ENCODE peak calls at places on chromosomes 12 and 14, in five cellular contexts. Z is HCT116, L is HepG2, I is upper lobe of right lung, V is psoas muscle. E is an unnamed sample.

GRCh38 chr12:103441437-103442186 is 54.2 kb downstream of the C12orf42 start:
- ATAC-seq in Z (no peak), L (no peak), I (no peak), V (no peak), E (no peak)

GRCh38 chr12:71440393-71441349 is 1.1 kb downstream of the LGR5 start:
- ATAC-seq in Z (peak), L (peak), I (peak), V (no peak), E (no peak)

GRCh38 chr12:40117818-40118217 is 11.9 kb upstream of the SLC2A13 start:
- ATAC-seq in Z (no peak), L (no peak), I (no peak), V (no peak), E (no peak)

GRCh38 chr14:75876526-75876925 is 105.3 kb downstream of the TGFB3 start:
- ATAC-seq in Z (no peak), L (no peak), I (no peak), V (no peak), E (peak)

GRCh38 chr14:89986475-89986874 is 30.7 kb downstream of the TDP1 start:
- ATAC-seq in Z (no peak), L (no peak), I (no peak), V (no peak), E (no peak)

GRCh38 chr12:14920475-14921126 is 17.7 kb downstream of the ERP27 start:
- ATAC-seq in Z (no peak), L (no peak), I (no peak), V (no peak), E (no peak)

GRCh38 chr14:61642246-61642982 is 52.9 kb upstream of the HIF1A start:
- ATAC-seq in Z (no peak), L (no peak), I (no peak), V (no peak), E (no peak)

GRCh38 chr14:28766505-28767238 is at the start of gene FOXG1:
- ATAC-seq in Z (no peak), L (no peak), I (no peak), V (peak), E (peak)

GRCh38 chr12:99521664-99522063 is 125.9 kb upstream of the GARIN6 start:
- ATAC-seq in Z (no peak), L (no peak), I (no peak), V (no peak), E (no peak)

GRCh38 chr12:117105902-117106301 is 6.7 kb upstream of the TESC start:
- ATAC-seq in Z (peak), L (no peak), I (peak), V (no peak), E (no peak)

GRCh38 chr14:104682107-104682593 is 7.3 kb upstream of the INF2 start:
- ATAC-seq in Z (no peak), L (no peak), I (no peak), V (no peak), E (no peak)

GRCh38 chr14:93693914-93694313 is 94.4 kb downstream of the PRIMA1 start:
- ATAC-seq in Z (no peak), L (no peak), I (no peak), V (no peak), E (no peak)

GRCh38 chr14:31408421-31408820 is 11.9 kb downstream of the HEATR5A start:
- ATAC-seq in Z (no peak), L (no peak), I (no peak), V (no peak), E (no peak)

GRCh38 chr14:95531473-95531872 is 3.4 kb upstream of the GLRX5 start:
- ATAC-seq in Z (no peak), L (no peak), I (no peak), V (no peak), E (no peak)

GRCh38 chr12:23290627-23291330 is 658.7 kb downstream of the SOX5 start:
- ATAC-seq in Z (no peak), L (no peak), I (no peak), V (no peak), E (no peak)

GRCh38 chr14:50110323-50111037 is 5.9 kb downstream of the VCPKMT start:
- ATAC-seq in Z (no peak), L (no peak), I (no peak), V (no peak), E (no peak)

GRCh38 chr14:24032727-24033418 is 18.9 kb upstream of the CARMIL3 start:
- ATAC-seq in Z (no peak), L (no peak), I (no peak), V (peak), E (peak)

GRCh38 chr14:69619007-69619406 is 7.6 kb downstream of the SUSD6 start:
- ATAC-seq in Z (no peak), L (no peak), I (no peak), V (no peak), E (no peak)

GRCh38 chr12:64147011-64147671 is 75.0 kb downstream of the KICS2 start:
- ATAC-seq in Z (no peak), L (no peak), I (no peak), V (no peak), E (no peak)

GRCh38 chr14:89963288-89963978 is 7.7 kb downstream of the TDP1 start:
- ATAC-seq in Z (no peak), L (no peak), I (peak), V (no peak), E (no peak)

GRCh38 chr12:61781021-61781581 is 479.1 kb upstream of the USP15 start:
- ATAC-seq in Z (no peak), L (no peak), I (no peak), V (no peak), E (no peak)

GRCh38 chr14:105420976-105421674 is 1.5 kb downstream of the MTA1 start:
- ATAC-seq in Z (no peak), L (peak), I (no peak), V (peak), E (no peak)

GRCh38 chr12:12882288-12882687 is 9.1 kb upstream of the GPRC5A start:
- ATAC-seq in Z (peak), L (no peak), I (no peak), V (no peak), E (no peak)

GRCh38 chr12:131030472-131031328 is 77.0 kb downstream of the ADGRD1 start:
- ATAC-seq in Z (no peak), L (peak), I (no peak), V (no peak), E (no peak)

GRCh38 chr14:90630407-90630806 is 185.8 kb downstream of the TTC7B start:
- ATAC-seq in Z (no peak), L (no peak), I (peak), V (no peak), E (no peak)

GRCh38 chr14:93712079-93712837 is 76.0 kb downstream of the PRIMA1 start:
- ATAC-seq in Z (no peak), L (no peak), I (no peak), V (no peak), E (no peak)

GRCh38 chr12:105803292-105803691 is 335.5 kb downstream of the NUAK1 start:
- ATAC-seq in Z (no peak), L (no peak), I (no peak), V (no peak), E (no peak)

GRCh38 chr12:10392394-10392930 is 2.6 kb upstream of the KLRK1 start:
- ATAC-seq in Z (peak), L (no peak), I (peak), V (peak), E (peak)

GRCh38 chr12:90075685-90076084 is 367.0 kb upstream of the ATP2B1 start:
- ATAC-seq in Z (no peak), L (no peak), I (no peak), V (no peak), E (no peak)

GRCh38 chr14:80714489-80714888 is 227.0 kb downstream of the CEP128 start:
- ATAC-seq in Z (no peak), L (no peak), I (no peak), V (no peak), E (no peak)

DNA sequence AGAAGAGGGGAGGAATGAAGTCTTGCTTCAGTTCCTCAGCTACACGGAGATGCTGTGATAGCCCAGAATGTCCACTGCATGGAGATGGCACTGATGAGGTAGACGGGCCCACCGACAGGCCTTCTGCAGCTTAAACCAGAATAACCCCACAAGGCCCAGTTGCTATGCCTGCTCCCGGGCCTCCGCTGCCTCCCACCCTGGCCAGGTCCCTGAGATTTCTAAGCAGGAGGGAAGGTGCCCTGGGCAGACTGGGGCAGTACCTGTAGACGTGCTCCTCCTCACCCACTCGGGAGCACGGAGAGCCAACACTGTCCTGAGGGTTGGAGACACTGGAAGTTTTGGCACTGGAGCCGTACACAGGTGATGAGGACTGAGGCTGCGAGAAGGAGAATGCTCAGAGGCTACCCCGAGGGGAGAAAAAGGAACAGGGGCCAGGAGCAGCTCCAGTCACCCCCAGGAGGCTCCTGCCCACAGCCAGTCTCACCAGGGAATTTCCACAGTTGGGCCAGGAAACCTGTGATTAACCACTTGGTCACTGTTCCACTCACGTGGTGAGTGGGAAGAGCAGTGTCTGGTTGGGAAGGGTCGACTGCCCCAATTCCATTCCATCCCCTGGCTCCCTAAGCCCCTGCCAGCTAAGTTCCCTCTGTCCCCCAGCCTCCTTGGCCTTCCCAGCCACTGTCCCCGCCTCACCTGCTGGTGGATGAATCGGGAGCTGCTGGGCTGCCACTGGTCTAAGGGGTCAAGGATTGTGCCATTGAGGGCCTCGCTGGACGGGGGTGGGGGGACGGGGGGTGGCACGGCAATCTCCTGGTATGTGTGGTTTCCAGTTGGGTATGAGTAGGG is 22.8 kb upstream of the RPLP0 start:
- ATAC-seq in Z (no peak), L (no peak), I (no peak), V (no peak), E (no peak)
- H3K27ac ChIP-seq in Z (no peak), L (no peak), I (peak), V (no peak), E (no peak)

GRCh38 chr12:6215120-6215807 is 15.1 kb downstream of the CD9 start:
- ATAC-seq in Z (peak), L (no peak), I (peak), V (no peak), E (no peak)
- H3K4me3 ChIP-seq in Z (no peak), L (no peak), I (no peak), V (no peak), E (no peak)

GRCh38 chr14:25048170-25049126 is 1.5 kb downstream of the STXBP6 start:
- ATAC-seq in Z (no peak), L (no peak), I (peak), V (peak), E (peak)
- H3K27ac ChIP-seq in Z (no peak), L (no peak), I (peak), V (peak), E (peak)

GRCh38 chr12:124730455-124730932 is 133.2 kb downstream of the SCARB1 start:
- ATAC-seq in Z (no peak), L (peak), I (peak), V (no peak), E (peak)

GRCh38 chr12:124732275-124733075 is 131.2 kb downstream of the SCARB1 start:
- ATAC-seq in Z (no peak), L (no peak), I (no peak), V (no peak), E (no peak)

GRCh38 chr12:124734224-124734788 is 129.4 kb downstream of the SCARB1 start:
- ATAC-seq in Z (peak), L (peak), I (peak), V (peak), E (peak)

GRCh38 chr12:124731869-124732268 is 131.8 kb downstream of the SCARB1 start:
- ATAC-seq in Z (no peak), L (no peak), I (no peak), V (no peak), E (no peak)

GRCh38 chr12:124733086-124733485 is 130.6 kb downstream of the SCARB1 start:
- ATAC-seq in Z (no peak), L (no peak), I (no peak), V (no peak), E (no peak)
- H3K4me3 ChIP-seq in Z (no peak), L (no peak), I (no peak), V (no peak), E (no peak)